ENCODE peak calls at places on chromosomes 13 and 19, in eight cellular contexts. H is T-helper 1 cell; A is CD8-positive, alpha-beta memory T cell; F is activated CD4-positive, alpha-beta T cell treated with anti-CD3 and anti-CD28 coated beads, Interleukin-2, amount 50 U/mL, for 24 hours; T is fibroblast of pulmonary artery; S is nephron progenitor cell; N is stimulated activated CD4-positive, alpha-beta T cell treated with anti-CD3 and anti-CD28 coated beads, Interleukin-1b, Interleukin-23, amount 100 ng/mL, for 1 hour; P is RWPE2. W is an unnamed sample.

GRCh38 chr13:50334092-50334778 is 319.0 kb downstream of the KCNRG start:
- DNase-seq in H (no peak), A (no peak), F (no peak), T (no peak), S (no peak), N (no peak), P (no peak), W (no peak)

GRCh38 chr13:113737803-113738202 is 21.2 kb upstream of the TMEM255B start:
- DNase-seq in H (no peak), A (no peak), F (no peak), T (no peak), S (no peak), N (no peak), P (no peak), W (no peak)

GRCh38 chr19:2577722-2578335 is 101.9 kb downstream of the GADD45B start:
- DNase-seq in H (no peak), A (no peak), F (no peak), T (no peak), S (no peak), N (no peak), P (no peak), W (no peak)

GRCh38 chr13:78701383-78701782 is 42.4 kb upstream of the OBI1 start:
- DNase-seq in H (no peak), A (no peak), F (no peak), T (peak), S (no peak), N (no peak), P (no peak), W (no peak)

GRCh38 chr13:46057251-46058015 is 4.9 kb upstream of the ZC3H13 start:
- DNase-seq in H (no peak), A (no peak), F (no peak), T (no peak), S (no peak), N (no peak), P (no peak), W (no peak)

GRCh38 chr13:59047546-59047945 is 1116.2 kb downstream of the DIAPH3 start:
- DNase-seq in H (no peak), A (no peak), F (no peak), T (no peak), S (no peak), N (no peak), P (no peak), W (no peak)

GRCh38 chr13:103948477-103948876 is 882.3 kb upstream of the SLC10A2 start:
- DNase-seq in H (no peak), A (no peak), F (no peak), T (peak), S (no peak), N (no peak), P (no peak), W (no peak)

GRCh38 chr19:3281026-3281425 is 56.6 kb downstream of the CELF5 start:
- DNase-seq in H (no peak), A (no peak), F (no peak), T (no peak), S (no peak), N (no peak), P (no peak), W (no peak)

GRCh38 chr13:25281937-25282332 is 5.4 kb downstream of the MTMR6 start:
- DNase-seq in H (no peak), A (no peak), F (no peak), T (no peak), S (no peak), N (no peak), P (no peak), W (no peak)

GRCh38 chr19:1907563-1908363 is 2.6 kb downstream of the ADAT3 start:
- DNase-seq in H (no peak), A (no peak), F (no peak), T (no peak), S (no peak), N (no peak), P (no peak), W (peak)

GRCh38 chr13:80276371-80277289 is 64.3 kb downstream of the SPRY2 start:
- DNase-seq in H (no peak), A (no peak), F (no peak), T (peak), S (peak), N (no peak), P (no peak), W (no peak)

GRCh38 chr19:10074153-10074552 is 12.0 kb upstream of the SHFL start:
- DNase-seq in H (no peak), A (peak), F (peak), T (peak), S (no peak), N (no peak), P (no peak), W (no peak)

GRCh38 chr19:46713781-46714522 is 3.0 kb downstream of the PRKD2 start:
- DNase-seq in H (peak), A (peak), F (peak), T (peak), S (peak), N (no peak), P (peak), W (peak)

GRCh38 chr19:11195169-11195568 is 2.2 kb downstream of the KANK2 start:
- DNase-seq in H (no peak), A (no peak), F (no peak), T (peak), S (no peak), N (no peak), P (no peak), W (no peak)

GRCh38 chr13:21884299-21884878 is 213.5 kb downstream of the FGF9 start:
- DNase-seq in H (no peak), A (no peak), F (no peak), T (no peak), S (no peak), N (no peak), P (no peak), W (no peak)

GRCh38 chr19:56272448-56272847 is at the start of gene EDDM13:
- DNase-seq in H (no peak), A (no peak), F (no peak), T (no peak), S (no peak), N (no peak), P (no peak), W (no peak)

GRCh38 chr13:29106651-29107050 is 286.5 kb downstream of the MTUS2 start:
- DNase-seq in H (no peak), A (no peak), F (no peak), T (no peak), S (no peak), N (no peak), P (no peak), W (no peak)

GRCh38 chr19:24040621-24041020 is 46.4 kb upstream of the ZNF254 start:
- DNase-seq in H (no peak), A (no peak), F (no peak), T (no peak), S (no peak), N (no peak), P (no peak), W (no peak)

GRCh38 chr13:97630725-97631124 is 196.8 kb downstream of the RAP2A start:
- DNase-seq in H (no peak), A (no peak), F (no peak), T (peak), S (no peak), N (no peak), P (no peak), W (no peak)

GRCh38 chr13:111897846-111898215 is 169.1 kb upstream of the SOX1 start:
- DNase-seq in H (no peak), A (no peak), F (no peak), T (no peak), S (no peak), N (no peak), P (no peak), W (no peak)

GRCh38 chr19:4054471-4055208 is 12.1 kb downstream of the ZBTB7A start:
- DNase-seq in H (no peak), A (no peak), F (no peak), T (no peak), S (no peak), N (no peak), P (peak), W (no peak)

GRCh38 chr19:45568732-45569131 is 15.9 kb downstream of the OPA3 start:
- DNase-seq in H (no peak), A (no peak), F (no peak), T (peak), S (no peak), N (no peak), P (peak), W (no peak)

GRCh38 chr13:98411617-98412310 is 165.1 kb downstream of the STK24 start:
- DNase-seq in H (no peak), A (no peak), F (no peak), T (no peak), S (no peak), N (no peak), P (no peak), W (no peak)